ENCODE peak calls at places on chromosomes 5 and 9, in six cellular contexts. H is GM23248, C is LoVo, N is NCI-H1105 treated with DMSO at 0.1 percent for 48 hours, K is NCI-H1092, P is lung. F is an unnamed sample.

GRCh38 chr9:94809778-94810177 is 83.3 kb downstream of the AOPEP start:
- DNase-seq in H (no peak), P (no peak), K (no peak), N (no peak), C (no peak), F (no peak)

GRCh38 chr9:70615566-70616138 is 201.2 kb upstream of the KLF9 start:
- DNase-seq in C (no peak), P (no peak), N (no peak), H (no peak), K (no peak), F (no peak)

GRCh38 chr9:120413121-120414048 is 166.6 kb downstream of the CDK5RAP2 start:
- DNase-seq in P (no peak), K (peak), N (peak), C (no peak), H (no peak), F (peak)

GRCh38 chr5:72817076-72817476 is 615 bp downstream of the TNPO1 start:
- DNase-seq in P (peak), K (no peak), C (peak), N (no peak), H (peak), F (peak)

GRCh38 chr9:114652776-114653555 is 4.6 kb downstream of the TEX53 start:
- DNase-seq in C (no peak), H (peak), N (no peak), K (no peak), P (no peak), F (no peak)

GRCh38 chr9:112288029-112288428 is 45.4 kb downstream of the PTBP3 start:
- DNase-seq in P (no peak), K (no peak), H (no peak), C (no peak), N (no peak), F (no peak)

GRCh38 chr9:136133191-136133958 is 14.7 kb upstream of the TMEM250 start:
- DNase-seq in H (peak), P (no peak), C (no peak), K (peak), N (peak), F (peak)

GRCh38 chr5:150320048-150320555 is 17.4 kb upstream of the ARSI start:
- DNase-seq in P (peak), C (peak), H (peak), N (no peak), K (no peak), F (no peak)

GRCh38 chr9:34037626-34038025 is 11.1 kb downstream of the UBAP2 start:
- DNase-seq in N (no peak), K (peak), H (no peak), P (no peak), C (no peak), F (no peak)

GRCh38 chr9:107397076-107398049 is 92.2 kb downstream of the KLF4 start:
- DNase-seq in C (no peak), N (no peak), H (peak), K (no peak), P (peak), F (no peak)

GRCh38 chr5:103034662-103035392 is 85.1 kb downstream of the GIN1 start:
- DNase-seq in H (no peak), N (no peak), C (no peak), K (no peak), P (no peak), F (no peak)

GRCh38 chr5:157761690-157762611 is 18.4 kb downstream of the LSM11 start:
- DNase-seq in N (peak), P (no peak), C (peak), K (no peak), H (peak), F (peak)

GRCh38 chr5:172872997-172873491 is 39.0 kb downstream of the ERGIC1 start:
- DNase-seq in K (no peak), C (no peak), N (no peak), H (peak), P (no peak), F (no peak)

GRCh38 chr9:113155911-113156559 is 5.2 kb downstream of the SLC31A2 start:
- DNase-seq in H (no peak), N (no peak), P (no peak), C (no peak), K (no peak), F (no peak)

GRCh38 chr9:137602661-137603060 is 2.8 kb upstream of the ARRDC1 start:
- DNase-seq in H (no peak), P (no peak), C (no peak), N (no peak), K (no peak), F (no peak)

GRCh38 chr5:128276537-128277216 is 193.1 kb downstream of the SLC12A2 start:
- DNase-seq in N (no peak), C (no peak), H (peak), K (no peak), P (no peak), F (no peak)

GRCh38 chr9:124770359-124771020 is 621 bp downstream of the NR6A1 start:
- DNase-seq in N (no peak), C (peak), H (no peak), P (no peak), K (no peak), F (no peak)

GRCh38 chr9:110578896-110579752 is at the start of gene SVEP1:
- DNase-seq in N (peak), P (no peak), K (no peak), H (peak), C (no peak), F (no peak)

GRCh38 chr9:129289131-129289731 is 111.2 kb upstream of the IER5L start:
- DNase-seq in K (no peak), N (no peak), C (no peak), H (no peak), P (no peak), F (no peak)

GRCh38 chr5:1564182-1564748 is 40.5 kb upstream of the LPCAT1 start:
- DNase-seq in H (peak), C (no peak), N (no peak), K (no peak), P (peak), F (no peak)

GRCh38 chr9:133133680-133134418 is 12.8 kb upstream of the RALGDS start:
- DNase-seq in C (peak), H (peak), P (peak), K (peak), N (peak), F (peak)

GRCh38 chr9:121827251-121827967 is 176.0 kb downstream of the DAB2IP start:
- DNase-seq in P (no peak), N (no peak), H (no peak), C (no peak), K (no peak), F (no peak)

GRCh38 chr9:35903049-35903448 is 3.0 kb upstream of the HRCT1 start:
- DNase-seq in H (peak), C (peak), P (peak), K (peak), N (peak), F (peak)

GRCh38 chr5:116759860-116760644 is 185.4 kb upstream of the SEMA6A start:
- DNase-seq in N (no peak), H (no peak), P (no peak), K (no peak), C (no peak), F (no peak)

GRCh38 chr9:38200431-38200830 is 131.4 kb upstream of the SHB start:
- DNase-seq in P (no peak), N (no peak), K (no peak), H (no peak), C (no peak), F (no peak)

GRCh38 chr9:125443367-125443766 is 181.7 kb downstream of the GAPVD1 start:
- DNase-seq in K (no peak), C (no peak), N (no peak), P (no peak), H (no peak), F (no peak)

GRCh38 chr9:133335924-133336811 is at the start of gene SURF6:
- DNase-seq in P (peak), N (peak), K (peak), C (peak), H (peak), F (peak)

GRCh38 chr5:77379558-77380061 is 112.5 kb downstream of the WDR41 start:
- DNase-seq in H (no peak), P (no peak), N (no peak), C (no peak), K (no peak), F (no peak)

GRCh38 chr5:66967102-66967501 is 229.5 kb downstream of the CD180 start:
- DNase-seq in K (no peak), P (no peak), N (no peak), H (peak), C (no peak), F (no peak)

GRCh38 chr9:129141066-129142041 is 30.1 kb downstream of the PTPA start:
- DNase-seq in P (peak), H (peak), C (no peak), N (no peak), K (no peak), F (peak)

GRCh38 chr9:23587433-23587832 is 238.6 kb downstream of the ELAVL2 start:
- DNase-seq in P (peak), N (no peak), C (no peak), H (no peak), K (no peak), F (no peak)

GRCh38 chr5:178187014-178187413 is at the start of gene GMCL2:
- DNase-seq in N (no peak), H (no peak), C (no peak), K (no peak), P (no peak), F (no peak)

GRCh38 chr9:110887276-110887675 is 151.0 kb downstream of the LPAR1 start:
- DNase-seq in H (no peak), P (no peak), K (no peak), C (no peak), N (no peak), F (no peak)

GRCh38 chr5:103258368-103258956 is at the start of gene MACIR:
- DNase-seq in K (peak), N (peak), C (peak), H (peak), P (peak), F (peak)

GRCh38 chr5:172909931-172910502 is 49.2 kb upstream of the RPL26L1 start:
- DNase-seq in P (no peak), C (no peak), H (peak), N (no peak), K (no peak), F (no peak)

F was measured in NCI-H1436.